ENCODE peak calls at places on chromosomes 7 and 10, in four cellular contexts. L is K562, A is hepatocyte, H is fibroblast of lung. D is an unnamed sample.

GRCh38 chr10:75302029-75302428 is 66.3 kb upstream of the COMTD1 start:
- DNase-seq in L (no peak), A (no peak), H (no peak), D (no peak)

GRCh38 chr10:49759787-49760551 is 2.2 kb downstream of the OGDHL start:
- DNase-seq in L (no peak), A (no peak), H (no peak), D (no peak)

GRCh38 chr10:43402880-43403452 is 6.0 kb downstream of the HNRNPF start:
- DNase-seq in L (no peak), A (no peak), H (no peak), D (no peak)

GRCh38 chr10:3525832-3526449 is 259.1 kb downstream of the KLF6 start:
- DNase-seq in L (peak; percentile 45), A (peak; percentile 90), H (peak; percentile 99), D (no peak)

GRCh38 chr7:7861211-7861633 is 107.4 kb upstream of the GLCCI1 start:
- DNase-seq in L (no peak), A (peak; percentile 5), H (peak; percentile 87), D (no peak)

GRCh38 chr10:122911889-122912484 is 1.6 kb downstream of the FAM24A start:
- DNase-seq in L (peak; percentile 59), A (peak; percentile 76), H (peak; percentile 44), D (peak; percentile 87)

GRCh38 chr10:131245475-131246059 is 66.0 kb downstream of the TCERG1L start:
- DNase-seq in L (no peak), A (no peak), H (no peak), D (no peak)

GRCh38 chr7:34062341-34062740 is 157.0 kb downstream of the BMPER start:
- DNase-seq in L (no peak), A (no peak), H (no peak), D (no peak)

GRCh38 chr7:1968397-1969111 is 264.2 kb downstream of the MAD1L1 start:
- DNase-seq in L (no peak), A (no peak), H (no peak), D (no peak)

GRCh38 chr7:113790025-113790424 is 128.8 kb downstream of the PPP1R3A start:
- DNase-seq in L (no peak), A (no peak), H (no peak), D (no peak)

GRCh38 chr7:158646766-158647474 is 57.7 kb downstream of the NCAPG2 start:
- DNase-seq in L (peak; percentile 44), A (no peak), H (no peak), D (peak; percentile 60)

GRCh38 chr7:11615163-11615562 is 216.8 kb downstream of the THSD7A start:
- DNase-seq in L (no peak), A (no peak), H (no peak), D (no peak)

GRCh38 chr10:93652857-93653256 is 40.5 kb downstream of the PDE6C start:
- DNase-seq in L (no peak), A (no peak), H (peak; percentile 66), D (no peak)

GRCh38 chr7:120858299-120858636 is 324 bp upstream of the TSPAN12 start:
- DNase-seq in L (no peak), A (no peak), H (no peak), D (no peak)

GRCh38 chr10:100715445-100716385 is 29.7 kb upstream of the PAX2 start:
- DNase-seq in L (no peak), A (no peak), H (no peak), D (peak; percentile 69)
- TF ChIP-seq EZH2 in L (no peak), A (peak; percentile 86), H (peak; percentile 70), D (peak; percentile 97)

GRCh38 chr7:98927125-98927524 is 48.8 kb downstream of the TRRAP start:
- DNase-seq in L (no peak), A (no peak), H (no peak), D (no peak)
- TF ChIP-seq EZH2 in L (no peak), A (no peak), H (no peak), D (no peak)

GRCh38 chr10:72487116-72487515 is 132.4 kb upstream of the DNAJB12 start:
- DNase-seq in L (no peak), A (no peak), H (peak; percentile 5), D (no peak)

GRCh38 chr10:72484521-72484920 is 129.8 kb upstream of the DNAJB12 start:
- DNase-seq in L (no peak), A (no peak), H (no peak), D (no peak)

GRCh38 chr10:72480861-72481260 is 126.1 kb upstream of the DNAJB12 start:
- DNase-seq in L (no peak), A (no peak), H (no peak), D (no peak)

GRCh38 chr10:72485701-72486100 is 131.0 kb upstream of the DNAJB12 start:
- DNase-seq in L (no peak), A (no peak), H (no peak), D (no peak)

GRCh38 chr10:72483452-72483851 is 128.7 kb upstream of the DNAJB12 start:
- DNase-seq in L (no peak), A (no peak), H (no peak), D (no peak)
- TF ChIP-seq EZH2 in L (no peak), A (no peak), H (no peak), D (no peak)

DNA sequence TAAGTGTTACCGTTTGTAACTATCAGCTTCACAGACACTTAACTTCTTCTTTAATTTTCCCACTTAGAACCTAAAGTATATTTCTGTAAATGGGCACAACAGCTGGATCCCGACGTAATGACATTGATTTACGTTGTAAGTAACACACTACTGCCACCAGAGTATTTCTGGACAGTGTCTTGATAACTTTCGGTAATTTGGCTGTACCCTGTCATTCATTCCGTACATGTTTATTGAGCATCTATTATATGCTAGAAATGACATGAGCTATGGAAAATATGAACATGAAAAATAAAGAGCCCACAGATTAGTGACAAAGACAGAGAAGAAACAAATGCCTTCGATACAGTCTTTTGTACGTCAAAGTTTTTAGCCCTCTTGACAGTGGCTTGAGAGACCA is 291.4 kb downstream of the CCDC3 start:
- DNase-seq in L (no peak), A (no peak), H (no peak), D (no peak)
- TF ChIP-seq EZH2 in L (no peak), A (no peak), H (no peak), D (no peak)

GRCh38 chr7:155813125-155813524 is 862 bp upstream of the SHH start:
- DNase-seq in L (no peak), A (no peak), H (no peak), D (no peak)
- TF ChIP-seq EZH2 in L (no peak), A (no peak), H (no peak), D (no peak)